ENCODE peak calls at places on chromosome 17, in five cellular contexts. One of them, this sample, is unnamed.

GRCh38 chr17:18981642-18982424 is 22.7 kb downstream of the FAM83G start:
- DNase-seq in tibial artery: no peak
- DNase-seq in OCI-LY7: no peak
- DNase-seq in heart right ventricle: no peak
- DNase-seq in PC-3: peak; percentile 81
- DNase-seq in this sample: no peak

GRCh38 chr17:39742856-39743436 is 5.2 kb downstream of the GRB7 start:
- DNase-seq in tibial artery: no peak
- DNase-seq in OCI-LY7: no peak
- DNase-seq in heart right ventricle: no peak
- DNase-seq in PC-3: no peak
- DNase-seq in this sample: no peak

GRCh38 chr17:2075336-2076056 is 20.6 kb downstream of the HIC1 start:
- DNase-seq in tibial artery: no peak
- DNase-seq in OCI-LY7: no peak
- DNase-seq in heart right ventricle: no peak
- DNase-seq in PC-3: peak; percentile 58
- DNase-seq in this sample: no peak

GRCh38 chr17:71995570-71995969 is 125.2 kb upstream of the SOX9 start:
- DNase-seq in tibial artery: no peak
- DNase-seq in OCI-LY7: no peak
- DNase-seq in heart right ventricle: no peak
- DNase-seq in PC-3: peak; percentile 88
- DNase-seq in this sample: no peak

GRCh38 chr17:57946798-57947358 is 8.3 kb downstream of the CUEDC1 start:
- DNase-seq in tibial artery: no peak
- DNase-seq in OCI-LY7: peak; percentile 69
- DNase-seq in heart right ventricle: peak; percentile 57
- DNase-seq in PC-3: peak; percentile 75
- DNase-seq in this sample: no peak

GRCh38 chr17:78611636-78612035 is 34.4 kb upstream of the DNAH17 start:
- DNase-seq in tibial artery: no peak
- DNase-seq in OCI-LY7: no peak
- DNase-seq in heart right ventricle: peak; percentile 23
- DNase-seq in PC-3: no peak
- DNase-seq in this sample: no peak

GRCh38 chr17:29930399-29931010 is 477 bp upstream of the SSH2 start:
- DNase-seq in tibial artery: no peak
- DNase-seq in OCI-LY7: no peak
- DNase-seq in heart right ventricle: no peak
- DNase-seq in PC-3: no peak
- DNase-seq in this sample: no peak

GRCh38 chr17:78933025-78933958 is 8.1 kb upstream of the TIMP2 start:
- DNase-seq in tibial artery: peak; percentile 78
- DNase-seq in OCI-LY7: peak; percentile 23
- DNase-seq in heart right ventricle: no peak
- DNase-seq in PC-3: peak; percentile 98
- DNase-seq in this sample: peak; percentile 17

GRCh38 chr17:79036609-79037008 is 12.6 kb downstream of the C1QTNF1 start:
- DNase-seq in tibial artery: no peak
- DNase-seq in OCI-LY7: no peak
- DNase-seq in heart right ventricle: no peak
- DNase-seq in PC-3: peak; percentile 88
- DNase-seq in this sample: no peak

GRCh38 chr17:40035162-40035559 is 19.0 kb downstream of the MED24 start:
- DNase-seq in tibial artery: no peak
- DNase-seq in OCI-LY7: peak; percentile 50
- DNase-seq in heart right ventricle: no peak
- DNase-seq in PC-3: no peak
- DNase-seq in this sample: no peak

GRCh38 chr17:37259030-37259735 is 116.6 kb upstream of the C17orf78 start:
- DNase-seq in tibial artery: no peak
- DNase-seq in OCI-LY7: no peak
- DNase-seq in heart right ventricle: no peak
- DNase-seq in PC-3: no peak
- DNase-seq in this sample: no peak

GRCh38 chr17:39018267-39019134 is 51.3 kb upstream of the FBXO47 start:
- DNase-seq in tibial artery: no peak
- DNase-seq in OCI-LY7: peak; percentile 53
- DNase-seq in heart right ventricle: no peak
- DNase-seq in PC-3: no peak
- DNase-seq in this sample: no peak

GRCh38 chr17:44115585-44116415 is 7.6 kb downstream of the HDAC5 start:
- DNase-seq in tibial artery: no peak
- DNase-seq in OCI-LY7: no peak
- DNase-seq in heart right ventricle: no peak
- DNase-seq in PC-3: peak; percentile 53
- DNase-seq in this sample: no peak

GRCh38 chr17:35726609-35727460 is 4.6 kb upstream of the RASL10B start:
- DNase-seq in tibial artery: peak; percentile 68
- DNase-seq in OCI-LY7: peak; percentile 34
- DNase-seq in heart right ventricle: peak; percentile 41
- DNase-seq in PC-3: peak; percentile 58
- DNase-seq in this sample: no peak

GRCh38 chr17:61699694-61700093 is 108.7 kb upstream of the NACA2 start:
- DNase-seq in tibial artery: no peak
- DNase-seq in OCI-LY7: no peak
- DNase-seq in heart right ventricle: no peak
- DNase-seq in PC-3: no peak
- DNase-seq in this sample: no peak

GRCh38 chr17:61701978-61702377 is 111.0 kb upstream of the NACA2 start:
- DNase-seq in tibial artery: no peak
- DNase-seq in OCI-LY7: no peak
- DNase-seq in heart right ventricle: no peak
- DNase-seq in PC-3: no peak
- DNase-seq in this sample: no peak

GRCh38 chr17:61700252-61700651 is 109.2 kb upstream of the NACA2 start:
- DNase-seq in tibial artery: no peak
- DNase-seq in OCI-LY7: peak; percentile 4
- DNase-seq in heart right ventricle: no peak
- DNase-seq in PC-3: no peak
- DNase-seq in this sample: no peak

GRCh38 chr17:61698244-61698643 is 107.2 kb upstream of the NACA2 start:
- DNase-seq in tibial artery: no peak
- DNase-seq in OCI-LY7: no peak
- DNase-seq in heart right ventricle: no peak
- DNase-seq in PC-3: no peak
- DNase-seq in this sample: no peak

GRCh38 chr17:61699032-61699431 is 108.0 kb upstream of the NACA2 start:
- DNase-seq in tibial artery: no peak
- DNase-seq in OCI-LY7: no peak
- DNase-seq in heart right ventricle: no peak
- DNase-seq in PC-3: no peak
- DNase-seq in this sample: no peak
- H3K9me3 ChIP-seq in tibial artery: peaks cover 31% of the 10 kb centered on the region
- H3K9me3 ChIP-seq in OCI-LY7: peaks cover 34% of the 10 kb centered on the region
- H3K9me3 ChIP-seq in heart right ventricle: no peaks in the 10 kb centered on the region
- H3K9me3 ChIP-seq in PC-3: peaks cover 15% of the 10 kb centered on the region
- H3K9me3 ChIP-seq in this sample: peaks cover 6% of the 10 kb centered on the region

GRCh38 chr17:22411185-22411784 is 719.0 kb downstream of the KCNJ18 start:
- DNase-seq in tibial artery: no peak
- DNase-seq in OCI-LY7: no peak
- DNase-seq in heart right ventricle: no peak
- DNase-seq in PC-3: no peak
- DNase-seq in this sample: no peak
- H3K9me3 ChIP-seq in tibial artery: no peaks in the 10 kb centered on the region
- H3K9me3 ChIP-seq in OCI-LY7: no peaks in the 10 kb centered on the region
- H3K9me3 ChIP-seq in heart right ventricle: no peaks in the 10 kb centered on the region
- H3K9me3 ChIP-seq in PC-3: peaks cover 16% of the 10 kb centered on the region
- H3K9me3 ChIP-seq in this sample: no peaks in the 10 kb centered on the region

GRCh38 chr17:9346296-9346926 is 229.2 kb downstream of the STX8 start:
- DNase-seq in tibial artery: no peak
- DNase-seq in OCI-LY7: no peak
- DNase-seq in heart right ventricle: no peak
- DNase-seq in PC-3: no peak
- DNase-seq in this sample: no peak

GRCh38 chr17:9339958-9340357 is 235.7 kb downstream of the STX8 start:
- DNase-seq in tibial artery: no peak
- DNase-seq in OCI-LY7: no peak
- DNase-seq in heart right ventricle: no peak
- DNase-seq in PC-3: no peak
- DNase-seq in this sample: no peak

GRCh38 chr17:9342225-9342624 is 233.4 kb downstream of the STX8 start:
- DNase-seq in tibial artery: no peak
- DNase-seq in OCI-LY7: no peak
- DNase-seq in heart right ventricle: no peak
- DNase-seq in PC-3: no peak
- DNase-seq in this sample: no peak

DNA sequence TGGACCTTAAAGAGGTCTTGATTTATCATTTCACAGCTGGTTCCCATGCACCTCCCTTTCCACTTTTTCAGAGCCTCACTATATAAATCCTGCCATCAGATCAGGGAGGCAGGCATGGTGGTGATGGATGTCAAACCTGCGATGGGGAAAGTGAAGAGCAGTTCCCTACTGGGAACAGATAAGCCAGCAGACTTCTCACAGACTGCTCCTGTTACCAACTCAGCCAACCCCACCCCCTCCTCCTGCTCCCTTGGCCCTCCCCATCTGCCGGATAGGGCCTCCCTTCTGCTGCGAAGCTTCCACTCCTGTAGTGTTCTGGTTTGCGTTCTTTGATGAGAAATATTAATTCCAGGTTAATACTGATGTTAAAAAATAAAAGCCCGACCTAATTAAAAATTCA is 232.1 kb downstream of the STX8 start:
- DNase-seq in tibial artery: no peak
- DNase-seq in OCI-LY7: no peak
- DNase-seq in heart right ventricle: no peak
- DNase-seq in PC-3: no peak
- DNase-seq in this sample: no peak
- H3K9me3 ChIP-seq in tibial artery: no peaks in the 10 kb centered on the region
- H3K9me3 ChIP-seq in OCI-LY7: no peaks in the 10 kb centered on the region
- H3K9me3 ChIP-seq in heart right ventricle: no peaks in the 10 kb centered on the region
- H3K9me3 ChIP-seq in PC-3: no peaks in the 10 kb centered on the region
- H3K9me3 ChIP-seq in this sample: no peaks in the 10 kb centered on the region

GRCh38 chr17:61701334-61701733 is 110.3 kb upstream of the NACA2 start:
- DNase-seq in tibial artery: no peak
- DNase-seq in OCI-LY7: no peak
- DNase-seq in heart right ventricle: no peak
- DNase-seq in PC-3: no peak
- DNase-seq in this sample: no peak
- H3K9me3 ChIP-seq in tibial artery: peaks cover 31% of the 10 kb centered on the region
- H3K9me3 ChIP-seq in OCI-LY7: peaks cover 34% of the 10 kb centered on the region
- H3K9me3 ChIP-seq in heart right ventricle: no peaks in the 10 kb centered on the region
- H3K9me3 ChIP-seq in PC-3: peaks cover 15% of the 10 kb centered on the region
- H3K9me3 ChIP-seq in this sample: peaks cover 6% of the 10 kb centered on the region

This sample was measured in T-helper 17 cell.